ENCODE peak calls at places on chromosomes 11 and 22, in seven cellular contexts. M is stimulated activated CD4-positive, alpha-beta T cell treated with anti-CD3 and anti-CD28 coated beads, Interleukin-4, amount 100 ng/mL, for 48 hours; S is activated effector memory CD4-positive, alpha-beta T cell treated with Interleukin-2 at 50 U/mL for 16 hours; H is effector CD4-positive, alpha-beta T cell; B is HT-29; Z is activated CD4-positive, alpha-beta T cell treated with anti-CD3 and anti-CD28 coated beads, Interleukin-2, amount 50 U/mL, for 1 hour; J is neural progenitor cell. Q is an unnamed sample.

GRCh38 chr11:61763930-61764605 is 11.6 kb downstream of the MYRF start:
- DNase-seq in M (no peak), S (no peak), H (no peak), B (no peak), Z (no peak), J (no peak), Q (no peak)

GRCh38 chr11:100434821-100435641 is 252.1 kb upstream of the ARHGAP42 start:
- DNase-seq in M (no peak), S (no peak), H (no peak), B (peak; percentile 30), Z (no peak), J (peak; percentile 27), Q (no peak)

GRCh38 chr11:551131-551530 is 9.4 kb downstream of the LMNTD2 start:
- DNase-seq in M (no peak), S (no peak), H (no peak), B (no peak), Z (no peak), J (no peak), Q (no peak)

GRCh38 chr11:128687321-128687720 is 6.6 kb upstream of the FLI1 start:
- DNase-seq in M (no peak), S (no peak), H (no peak), B (no peak), Z (no peak), J (peak; percentile 75), Q (no peak)

GRCh38 chr11:133907216-133907615 is 49.6 kb downstream of the IGSF9B start:
- DNase-seq in M (no peak), S (no peak), H (no peak), B (no peak), Z (no peak), J (no peak), Q (no peak)

GRCh38 chr11:126394036-126394435 is 38.5 kb downstream of the ST3GAL4 start:
- DNase-seq in M (no peak), S (no peak), H (no peak), B (no peak), Z (no peak), J (no peak), Q (no peak)

GRCh38 chr11:18384157-18384641 is 10.2 kb upstream of the LDHA start:
- DNase-seq in M (no peak), S (peak; percentile 5), H (no peak), B (peak; percentile 86), Z (no peak), J (peak; percentile 12), Q (no peak)

GRCh38 chr22:24186352-24186740 is 5.1 kb downstream of the SUSD2 start:
- DNase-seq in M (no peak), S (no peak), H (no peak), B (no peak), Z (no peak), J (no peak), Q (no peak)

GRCh38 chr22:42399315-42400271 is 32.6 kb downstream of the NFAM1 start:
- DNase-seq in M (no peak), S (no peak), H (no peak), B (peak; percentile 44), Z (no peak), J (peak; percentile 86), Q (no peak)

Q was measured in central memory CD4-positive, alpha-beta T cell.